ENCODE peak calls at places on chromosome 21, in six cellular contexts. U is colonic mucosa; J is activated naive CD8-positive, alpha-beta T cell treated with anti-CD3 and anti-CD28 coated beads, Interleukin-2, amount 50 U/mL, for 16 hours; B is aorta; F is MCF 10A; A is AG08395. W is an unnamed sample.

GRCh38 chr21:35019631-35020032 is 29.5 kb downstream of the RUNX1 start:
- DNase-seq in A (no peak), J (no peak), U (peak), F (no peak), B (no peak), W (peak)

GRCh38 chr21:42705746-42706374 is 52.4 kb downstream of the PDE9A start:
- DNase-seq in A (no peak), F (no peak), J (no peak), U (no peak), B (peak), W (no peak)

GRCh38 chr21:32806810-32807386 is 35.3 kb upstream of the PAXBP1 start:
- DNase-seq in B (no peak), A (no peak), F (peak), J (no peak), U (no peak), W (no peak)

GRCh38 chr21:44702973-44703730 is 6.2 kb downstream of the KRTAP10-12 start:
- DNase-seq in B (no peak), U (peak), A (no peak), F (no peak), J (no peak), W (no peak)

GRCh38 chr21:45639206-45640000 is 4.1 kb upstream of the PCBP3 start:
- DNase-seq in B (no peak), J (no peak), A (no peak), F (peak), U (no peak), W (no peak)

GRCh38 chr21:44686843-44687561 is 5.0 kb upstream of the KRTAP12-1 start:
- DNase-seq in U (no peak), F (no peak), B (no peak), J (no peak), A (no peak), W (no peak)

GRCh38 chr21:39568380-39568779 is 44.4 kb upstream of the B3GALT5 start:
- DNase-seq in J (no peak), A (no peak), F (no peak), U (no peak), B (no peak), W (no peak)

GRCh38 chr21:44549525-44550211 is 1.6 kb downstream of the KRTAP10-2 start:
- DNase-seq in J (no peak), B (no peak), F (no peak), U (no peak), A (no peak), W (no peak)

GRCh38 chr21:36696640-36697472 is 2.1 kb upstream of the SIM2 start:
- DNase-seq in F (no peak), J (no peak), A (no peak), B (no peak), U (no peak), W (no peak)

GRCh38 chr21:34595457-34595856 is 19.5 kb downstream of the RCAN1 start:
- DNase-seq in F (peak), A (no peak), U (no peak), J (no peak), B (no peak), W (no peak)

GRCh38 chr21:32096411-32096810 is 182.4 kb downstream of the MIS18A start:
- DNase-seq in A (peak), F (peak), U (no peak), J (no peak), B (no peak), W (no peak)

GRCh38 chr21:44039828-44040227 is 27.7 kb downstream of the TRAPPC10 start:
- DNase-seq in F (no peak), J (no peak), U (no peak), A (no peak), B (no peak), W (no peak)

W was measured in LoVo.